ENCODE peak calls at places on chromosomes 16 and 17, in four cellular contexts. G is thoracic aorta, P is neuronal stem cell, A is heart left ventricle. M is an unnamed sample.

GRCh38 chr17:38590988-38591758 is 14.6 kb downstream of the SRCIN1 start:
- DNase-seq in G (no peak), P (no peak), A (no peak), M (no peak)

GRCh38 chr16:12470311-12471229 is 333.1 kb downstream of the CPPED1 start:
- DNase-seq in G (peak; percentile 18), P (no peak), A (peak; percentile 71), M (peak; percentile 71)

GRCh38 chr16:29237971-29238370 is 168.5 kb downstream of the NPIPB11 start:
- DNase-seq in G (no peak), P (no peak), A (peak; percentile 7), M (no peak)

GRCh38 chr16:53378138-53378537 is 56.1 kb upstream of the RBL2 start:
- DNase-seq in G (no peak), P (no peak), A (no peak), M (no peak)

GRCh38 chr17:21019976-21020575 is 22.7 kb downstream of the USP22 start:
- DNase-seq in G (no peak), P (no peak), A (no peak), M (peak; percentile 55)

GRCh38 chr17:11952610-11953009 is 44.7 kb downstream of the ZNF18 start:
- DNase-seq in G (no peak), P (no peak), A (no peak), M (no peak)

GRCh38 chr16:30741461-30741914 is 6.7 kb upstream of the PHKG2 start:
- DNase-seq in G (no peak), P (no peak), A (no peak), M (no peak)

GRCh38 chr17:31917065-31917529 is 15.6 kb upstream of the UTP6 start:
- DNase-seq in G (no peak), P (no peak), A (no peak), M (no peak)

GRCh38 chr16:9824191-9824590 is 358.0 kb downstream of the GRIN2A start:
- DNase-seq in G (no peak), P (no peak), A (no peak), M (no peak)

GRCh38 chr17:37299257-37299985 is 76.4 kb upstream of the C17orf78 start:
- DNase-seq in G (no peak), P (peak; percentile 42), A (no peak), M (no peak)

GRCh38 chr17:47213540-47213939 is 4.4 kb downstream of the MYL4 start:
- DNase-seq in G (no peak), P (no peak), A (no peak), M (no peak)

GRCh38 chr16:4639899-4640509 is 15.4 kb downstream of the MGRN1 start:
- DNase-seq in G (no peak), P (no peak), A (no peak), M (no peak)

GRCh38 chr16:24853830-24854229 is 8.1 kb downstream of the SLC5A11 start:
- DNase-seq in G (no peak), P (no peak), A (no peak), M (no peak)

DNA sequence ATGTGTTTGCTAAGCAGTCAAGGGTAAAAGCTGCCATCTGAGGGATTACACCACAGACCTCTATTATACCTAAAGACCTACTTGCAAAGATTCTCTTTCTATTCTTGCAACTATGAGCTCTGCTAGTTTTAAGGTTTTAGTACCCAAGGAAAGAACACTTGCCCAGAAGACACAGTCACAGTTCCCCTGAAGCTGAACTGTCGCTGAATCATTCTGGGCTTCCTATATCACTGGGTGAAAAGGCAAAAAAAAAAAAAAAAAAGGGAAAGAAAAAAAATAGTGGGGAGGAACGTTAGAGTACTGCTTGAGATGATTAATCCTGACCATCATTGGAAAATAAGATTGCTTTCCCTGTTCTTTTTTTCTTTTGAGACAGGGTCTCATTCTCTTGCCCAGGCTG is 37.9 kb downstream of the LYRM1 start:
- DNase-seq in G (no peak), P (no peak), A (no peak), M (no peak)
- H3K27me3 ChIP-seq in G (no peaks in the 10 kb centered on the region), P (no peaks in the 10 kb centered on the region), A (no peaks in the 10 kb centered on the region), M (no peaks in the 10 kb centered on the region)

GRCh38 chr17:48608494-48608834 is 2.4 kb downstream of the HOXB7 start:
- DNase-seq in G (no peak), P (no peak), A (no peak), M (no peak)
- H3K4me1 ChIP-seq in G (peaks cover 40% of the 10 kb centered on the region), P (no peaks in the 10 kb centered on the region), A (peaks cover 8% of the 10 kb centered on the region), M (peaks cover 13% of the 10 kb centered on the region)

DNA sequence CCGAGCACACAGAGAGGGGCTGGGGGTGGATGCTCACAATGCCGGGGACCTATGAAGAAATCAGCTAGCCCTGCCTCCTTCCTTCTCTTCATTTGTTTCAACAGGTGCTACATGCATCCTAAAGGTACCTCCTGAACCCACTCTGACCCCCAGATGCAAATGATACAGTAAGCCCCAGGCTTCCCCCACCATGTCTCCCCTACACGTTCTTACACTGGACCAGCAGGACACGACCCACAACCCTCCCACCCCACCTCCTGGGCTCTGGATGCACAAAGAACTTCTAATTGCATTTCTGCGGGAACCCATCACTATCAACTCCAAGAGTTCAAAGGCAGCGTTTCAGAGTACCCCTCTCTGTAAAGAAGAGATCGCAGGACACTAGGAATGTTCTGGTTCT is 2.1 kb downstream of the XYLT1 start:
- DNase-seq in G (no peak), P (no peak), A (no peak), M (no peak)
- H3K27ac ChIP-seq in G (no peak overlapping the region), P (no peak overlapping the region), A (no peak overlapping the region), M (no peak overlapping the region)

DNA sequence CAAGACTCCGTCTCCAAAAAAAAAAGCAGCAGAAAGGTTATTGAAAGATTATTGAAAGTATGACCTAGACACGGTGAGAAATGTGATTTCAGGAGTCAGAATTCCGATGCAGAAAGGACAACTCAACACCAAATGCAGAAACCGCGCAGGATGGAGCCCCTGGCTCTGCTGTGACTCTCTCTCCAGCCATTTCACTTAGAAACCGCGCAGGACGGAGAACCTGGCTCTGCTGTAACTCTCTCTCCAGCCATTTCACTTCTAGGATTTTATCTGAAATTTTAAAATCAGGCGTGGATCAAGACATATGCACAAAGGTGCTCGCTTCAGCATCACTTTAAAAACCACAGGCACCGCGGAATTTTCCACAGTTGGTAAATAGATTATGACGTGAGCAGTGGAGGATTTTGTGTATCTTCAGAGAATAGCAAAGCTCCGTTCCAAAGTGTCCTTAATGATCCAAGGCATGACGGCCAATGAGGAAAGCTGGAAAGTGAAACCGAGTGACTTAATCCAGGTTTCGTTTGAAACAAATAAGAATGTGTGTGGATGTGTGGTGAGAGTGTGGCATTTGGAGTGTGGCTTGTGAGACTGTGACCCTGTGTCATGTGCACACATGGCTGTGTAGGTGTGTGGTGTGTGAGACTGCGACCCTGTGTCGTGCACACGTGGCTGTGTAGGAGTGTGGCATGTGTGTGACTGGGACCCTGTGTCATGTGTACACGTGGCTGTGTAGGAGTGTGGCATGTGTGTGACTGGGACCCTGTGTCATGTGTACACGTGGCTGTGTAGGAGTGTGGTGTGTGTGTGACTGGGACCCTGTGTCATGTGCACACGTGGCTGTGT is 9.5 kb downstream of the UTS2R start:
- DNase-seq in G (no peak), P (no peak), A (no peak), M (no peak)
- H3K27me3 ChIP-seq in G (no peaks in the 10 kb centered on the region), P (peaks cover 2% of the 10 kb centered on the region), A (peaks cover 4% of the 10 kb centered on the region), M (peaks cover 63% of the 10 kb centered on the region)

GRCh38 chr17:40065041-40065770 is 2.4 kb downstream of the THRA start:
- DNase-seq in G (no peak), P (no peak), A (no peak), M (no peak)
- H3K4me1 ChIP-seq in G (peaks cover 67% of the 10 kb centered on the region), P (peaks cover 52% of the 10 kb centered on the region), A (peaks cover 40% of the 10 kb centered on the region), M (peaks cover 55% of the 10 kb centered on the region)

GRCh38 chr17:17435323-17435722 is 41.5 kb upstream of the MED9 start:
- DNase-seq in G (no peak), P (no peak), A (no peak), M (no peak)
- H3K27ac ChIP-seq in G (no peak overlapping the region), P (no peak overlapping the region), A (no peak overlapping the region), M (no peak overlapping the region)

GRCh38 chr17:49005140-49005539 is 8.0 kb downstream of the IGF2BP1 start:
- DNase-seq in G (no peak), P (no peak), A (no peak), M (no peak)
- H3K27me3 ChIP-seq in G (no peaks in the 10 kb centered on the region), P (no peaks in the 10 kb centered on the region), A (peaks cover 60% of the 10 kb centered on the region), M (peaks cover 13% of the 10 kb centered on the region)

M was measured in psoas muscle.